ENCODE peak calls at places on chromosome 13, in ten cellular contexts. N is suprapubic skin; F is A549; L is psoas muscle; D is IMR-90; U is Jurkat, Clone E6-1; C is cardiac muscle cell; A is neuronal stem cell; V is SJCRH30; P is cardiac fibroblast. R is an unnamed sample.

GRCh38 chr13:91426913-91427312 is 28.5 kb downstream of the GPC5 start:
- DNase-seq in U (no peak), F (no peak), C (no peak), A (no peak), V (no peak), L (no peak), N (no peak), D (no peak), P (no peak), R (no peak)

GRCh38 chr13:94251801-94252200 is 227.7 kb downstream of the DCT start:
- DNase-seq in L (peak), P (peak), D (peak), N (no peak), V (peak), A (no peak), U (no peak), C (peak), F (no peak), R (no peak)

GRCh38 chr13:107553838-107554237 is 661.5 kb downstream of the LIG4 start:
- DNase-seq in A (no peak), L (no peak), V (no peak), N (no peak), U (no peak), P (peak), F (no peak), D (peak), C (peak), R (no peak)

GRCh38 chr13:34654682-34655081 is 287.4 kb upstream of the NBEA start:
- DNase-seq in P (peak), D (no peak), V (no peak), N (no peak), L (no peak), A (no peak), U (no peak), F (no peak), C (peak), R (no peak)

GRCh38 chr13:114043421-114044053 is 69.7 kb upstream of the C13orf46 start:
- DNase-seq in U (peak), D (peak), V (no peak), A (peak), C (peak), L (peak), N (no peak), P (peak), F (peak), R (no peak)

GRCh38 chr13:44272692-44273091 is 100.9 kb upstream of the SERP2 start:
- DNase-seq in A (no peak), L (no peak), V (no peak), U (no peak), P (peak), N (no peak), C (peak), F (no peak), D (peak), R (no peak)

GRCh38 chr13:51832471-51833152 is 12.4 kb downstream of the TMEM272 start:
- DNase-seq in F (peak), C (peak), N (no peak), P (peak), A (no peak), L (peak), D (peak), U (peak), V (peak), R (no peak)

GRCh38 chr13:94480672-94481145 is 1.2 kb upstream of the DCT start:
- DNase-seq in F (no peak), L (peak), U (no peak), A (no peak), C (peak), V (no peak), P (peak), D (peak), N (no peak), R (no peak)

GRCh38 chr13:70884196-70884595 is 775.9 kb upstream of the KLHL1 start:
- DNase-seq in F (no peak), N (no peak), A (no peak), U (no peak), C (no peak), P (no peak), L (no peak), V (no peak), D (no peak), R (no peak)

GRCh38 chr13:76609643-76610042 is 276.6 kb downstream of the KCTD12 start:
- DNase-seq in V (no peak), F (no peak), C (no peak), A (no peak), N (no peak), D (no peak), L (no peak), U (no peak), P (no peak), R (no peak)

GRCh38 chr13:90502762-90503161 is 844.7 kb upstream of the MIR17HG start:
- DNase-seq in N (no peak), A (no peak), V (no peak), P (no peak), D (no peak), F (no peak), C (no peak), U (no peak), L (no peak), R (no peak)

GRCh38 chr13:41621716-41622508 is 164.6 kb downstream of the RGCC start:
- DNase-seq in F (no peak), V (no peak), U (no peak), D (peak), P (peak), L (no peak), C (peak), N (no peak), A (no peak), R (no peak)

GRCh38 chr13:28494861-28495585 is at the start of gene FLT1:
- DNase-seq in L (peak), N (no peak), D (peak), V (no peak), A (peak), P (peak), F (no peak), C (peak), U (peak), R (peak)

GRCh38 chr13:102195566-102196462 is 206.0 kb downstream of the FGF14 start:
- DNase-seq in V (no peak), U (no peak), D (peak), N (no peak), P (peak), F (no peak), L (no peak), A (no peak), C (no peak), R (no peak)

GRCh38 chr13:48908381-48909087 is 67.2 kb upstream of the FNDC3A start:
- DNase-seq in D (peak), P (peak), N (no peak), A (no peak), V (no peak), C (peak), F (no peak), L (no peak), U (no peak), R (no peak)

GRCh38 chr13:29472317-29472961 is 123.0 kb downstream of the SLC7A1 start:
- DNase-seq in U (peak), P (peak), L (no peak), C (peak), D (peak), V (peak), F (peak), N (no peak), A (no peak), R (peak)

GRCh38 chr13:112894423-112894672 is 74.7 kb upstream of the MCF2L start:
- DNase-seq in C (no peak), F (no peak), U (no peak), N (no peak), A (no peak), P (no peak), D (no peak), V (no peak), L (no peak), R (no peak)
- H3K4me3 ChIP-seq in C (peak), F (peak), U (no peak), N (peak), A (peak), P (no peak), D (no peak), V (peak), L (peak), R (peak)

DNA sequence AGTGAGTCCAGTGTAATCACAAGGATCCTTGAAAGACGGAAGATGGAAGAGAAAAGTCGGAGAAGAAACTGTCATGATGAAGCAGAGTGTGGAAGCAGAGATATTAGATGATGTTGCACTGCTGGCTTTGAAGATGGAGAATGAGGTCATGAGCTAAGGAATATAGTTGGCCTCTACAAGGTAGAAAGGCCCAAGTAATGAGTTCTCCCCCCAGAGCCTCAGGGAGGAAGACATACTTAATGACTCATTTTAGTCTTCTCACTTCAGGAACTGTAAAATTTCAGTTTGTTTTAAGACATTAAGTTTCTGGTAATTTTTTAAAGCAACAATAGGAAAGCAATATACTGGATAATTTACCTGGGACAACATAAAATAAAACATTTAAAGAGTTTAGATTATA is 1331.5 kb upstream of the PCDH20 start:
- DNase-seq in D (peak), A (no peak), V (no peak), P (no peak), C (no peak), U (no peak), L (no peak), N (no peak), F (no peak), R (no peak)
- H3K4me3 ChIP-seq in D (no peak), A (no peak), V (no peak), P (no peak), C (no peak), U (no peak), L (no peak), N (no peak), F (no peak), R (no peak)

DNA sequence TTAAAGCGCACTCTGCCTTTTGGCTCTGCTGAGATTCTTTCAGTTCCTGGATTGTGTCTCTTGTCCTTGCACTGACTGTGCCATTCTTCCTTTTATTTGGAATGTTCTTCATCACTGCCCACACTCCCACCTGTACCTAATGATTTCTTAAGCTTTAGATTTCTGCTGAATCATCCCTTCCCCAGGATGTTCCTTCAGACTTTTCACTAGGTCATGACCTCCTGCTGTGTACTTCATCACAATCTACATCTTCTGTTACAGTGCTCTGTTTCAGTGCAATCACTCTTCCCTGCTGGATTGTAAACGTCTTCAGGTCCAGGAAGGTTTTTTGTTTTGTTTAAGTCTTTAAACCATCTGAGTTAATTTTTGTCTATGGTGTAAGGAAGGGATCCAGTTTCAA is 281.0 kb downstream of the ATP8A2 start:
- DNase-seq in V (no peak), F (no peak), A (no peak), L (no peak), D (no peak), P (no peak), U (no peak), N (no peak), C (no peak), R (no peak)
- H3K4me3 ChIP-seq in V (no peak), F (no peak), A (no peak), L (no peak), D (no peak), P (no peak), U (no peak), N (no peak), C (no peak), R (no peak)

DNA sequence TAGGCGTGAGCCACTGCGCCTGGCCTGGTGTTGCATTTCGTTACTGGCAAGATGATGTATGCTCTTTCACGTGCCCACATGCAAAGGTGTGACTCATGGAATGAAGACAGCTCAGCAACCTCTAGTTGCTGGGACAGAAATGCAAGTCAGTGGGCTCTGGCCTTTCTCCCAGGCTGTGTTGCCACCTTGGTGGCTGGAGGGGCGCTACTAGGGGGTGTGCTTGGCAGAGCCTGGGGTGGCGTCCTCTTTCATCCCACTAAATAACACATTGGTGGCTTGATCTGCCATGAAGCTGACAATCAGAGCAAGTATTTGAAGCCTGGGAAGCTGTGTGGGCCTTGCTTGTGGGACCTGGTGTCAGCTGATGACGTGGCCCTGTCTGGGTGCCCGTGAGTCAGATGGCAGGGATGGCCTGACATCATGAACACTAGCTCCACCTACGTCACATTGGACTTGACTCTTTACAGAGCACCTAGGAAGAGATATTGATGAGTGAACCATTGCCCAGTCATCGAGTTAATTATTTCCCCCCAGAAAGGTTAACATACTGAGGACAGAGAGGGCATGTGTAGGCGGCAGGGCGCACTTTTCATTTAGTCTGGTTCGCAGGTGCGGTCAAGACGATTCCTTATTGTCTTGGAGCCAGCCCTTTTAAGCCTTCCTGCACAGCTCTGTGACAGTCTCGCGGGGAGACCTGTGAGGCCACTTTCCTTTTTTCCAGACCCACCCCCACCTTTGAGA is 154.2 kb downstream of the TM9SF2 start:
- DNase-seq in L (no peak), P (no peak), U (no peak), N (no peak), V (no peak), A (no peak), D (peak), C (no peak), F (peak), R (no peak)
- H3K4me3 ChIP-seq in L (no peak), P (no peak), U (no peak), N (no peak), V (no peak), A (no peak), D (no peak), C (no peak), F (peak), R (no peak)

GRCh38 chr13:110563463-110563774 is 1.9 kb upstream of the RAB20 start:
- DNase-seq in F (no peak), P (no peak), U (no peak), A (no peak), N (no peak), C (no peak), D (no peak), V (no peak), L (no peak), R (no peak)
- H3K4me3 ChIP-seq in F (no peak), P (no peak), U (no peak), A (no peak), N (no peak), C (no peak), D (no peak), V (no peak), L (no peak), R (no peak)